ENCODE peak calls at places on chromosomes 6 and 20, in four cellular contexts. A, B, S and X are unnamed samples.

GRCh38 chr6:33211136-33211535 is 2.8 kb downstream of the RING1 start:
- DNase-seq in S (no peak), A (peak), B (no peak), X (no peak)

GRCh38 chr6:42564496-42564890 is 664 bp downstream of the UBR2 start:
- DNase-seq in B (no peak), A (no peak), S (no peak), X (no peak)

GRCh38 chr20:23235173-23236027 is 115.2 kb upstream of the NXT1 start:
- DNase-seq in B (peak), A (peak), S (no peak), X (peak)

GRCh38 chr6:89351632-89352328 is 742 bp downstream of the UBE2J1 start:
- DNase-seq in B (no peak), A (peak), S (no peak), X (no peak)

GRCh38 chr6:112041535-112041934 is 12.4 kb upstream of the CCN6 start:
- DNase-seq in A (no peak), B (no peak), S (no peak), X (no peak)

GRCh38 chr6:42979523-42980177 is 669 bp upstream of the PEX6 start:
- DNase-seq in B (no peak), S (no peak), A (peak), X (peak)

GRCh38 chr20:32244959-32245358 is 32.5 kb upstream of the KIF3B start:
- DNase-seq in B (no peak), S (no peak), A (no peak), X (no peak)

GRCh38 chr6:73665686-73666319 is 12.0 kb upstream of the SLC17A5 start:
- DNase-seq in B (no peak), A (no peak), S (no peak), X (no peak)

GRCh38 chr6:146545608-146546007 is 2.0 kb downstream of the RAB32 start:
- DNase-seq in A (no peak), S (no peak), B (no peak), X (no peak)

GRCh38 chr6:73969982-73970960 is 274.3 kb downstream of the CD109 start:
- DNase-seq in B (peak), A (peak), S (no peak), X (peak)

GRCh38 chr6:90273863-90274262 is 22.8 kb downstream of the BACH2 start:
- DNase-seq in A (no peak), S (no peak), B (no peak), X (no peak)

GRCh38 chr6:37103169-37104039 is 66.5 kb upstream of the PIM1 start:
- DNase-seq in S (no peak), B (peak), A (peak), X (peak)

GRCh38 chr6:28553986-28554881 is 28.6 kb downstream of the GPX5 start:
- DNase-seq in A (no peak), B (peak), S (no peak), X (no peak)

GRCh38 chr6:121647905-121648304 is 212.5 kb downstream of the GJA1 start:
- DNase-seq in B (no peak), A (no peak), S (no peak), X (no peak)

GRCh38 chr6:150928882-150929281 is 63.4 kb downstream of the MTHFD1L start:
- DNase-seq in B (no peak), A (no peak), S (no peak), X (no peak)

GRCh38 chr6:43951063-43951755 is 176.0 kb downstream of the MRPL14 start:
- DNase-seq in A (peak), B (peak), S (no peak), X (no peak)

GRCh38 chr20:58701431-58702160 is 9.0 kb downstream of the NPEPL1 start:
- DNase-seq in A (no peak), B (no peak), S (no peak), X (no peak)

GRCh38 chr6:146990821-146991798 is 213.1 kb upstream of the STXBP5 start:
- DNase-seq in S (no peak), B (peak), A (no peak), X (peak)

GRCh38 chr20:46651091-46651962 is at the start of gene SLC13A3:
- DNase-seq in A (peak), B (no peak), S (no peak), X (no peak)

GRCh38 chr6:91697010-91697694 is 1110.3 kb upstream of the MAP3K7 start:
- DNase-seq in A (no peak), B (no peak), S (no peak), X (no peak)

GRCh38 chr6:5726976-5727718 is 279.6 kb downstream of the NRN1 start:
- DNase-seq in A (no peak), B (no peak), S (no peak), X (no peak)

GRCh38 chr20:39190666-39191570 is 228.8 kb downstream of the DHX35 start:
- DNase-seq in B (no peak), S (no peak), A (no peak), X (peak)

GRCh38 chr6:107419747-107420146 is 39.6 kb downstream of the PDSS2 start:
- DNase-seq in S (no peak), A (no peak), B (no peak), X (no peak)

GRCh38 chr20:51027396-51027795 is 4.5 kb upstream of the KCNG1 start:
- DNase-seq in B (no peak), S (no peak), A (no peak), X (no peak)

GRCh38 chr6:93721386-93722048 is 302.2 kb upstream of the EPHA7 start:
- DNase-seq in S (no peak), B (no peak), A (no peak), X (peak)

GRCh38 chr20:58503668-58504067 is 11.5 kb downstream of the APCDD1L start:
- DNase-seq in B (no peak), A (no peak), S (no peak), X (no peak)

GRCh38 chr6:47478233-47479155 is 905 bp downstream of the CD2AP start:
- DNase-seq in A (no peak), S (no peak), B (no peak), X (peak)

GRCh38 chr6:4348462-4349112 is 213.2 kb upstream of the ECI2 start:
- DNase-seq in S (peak), B (no peak), A (no peak), X (no peak)
- TF ChIP-seq EP300 in S (no peak), B (no peak), A (no peak), X (no peak)

DNA sequence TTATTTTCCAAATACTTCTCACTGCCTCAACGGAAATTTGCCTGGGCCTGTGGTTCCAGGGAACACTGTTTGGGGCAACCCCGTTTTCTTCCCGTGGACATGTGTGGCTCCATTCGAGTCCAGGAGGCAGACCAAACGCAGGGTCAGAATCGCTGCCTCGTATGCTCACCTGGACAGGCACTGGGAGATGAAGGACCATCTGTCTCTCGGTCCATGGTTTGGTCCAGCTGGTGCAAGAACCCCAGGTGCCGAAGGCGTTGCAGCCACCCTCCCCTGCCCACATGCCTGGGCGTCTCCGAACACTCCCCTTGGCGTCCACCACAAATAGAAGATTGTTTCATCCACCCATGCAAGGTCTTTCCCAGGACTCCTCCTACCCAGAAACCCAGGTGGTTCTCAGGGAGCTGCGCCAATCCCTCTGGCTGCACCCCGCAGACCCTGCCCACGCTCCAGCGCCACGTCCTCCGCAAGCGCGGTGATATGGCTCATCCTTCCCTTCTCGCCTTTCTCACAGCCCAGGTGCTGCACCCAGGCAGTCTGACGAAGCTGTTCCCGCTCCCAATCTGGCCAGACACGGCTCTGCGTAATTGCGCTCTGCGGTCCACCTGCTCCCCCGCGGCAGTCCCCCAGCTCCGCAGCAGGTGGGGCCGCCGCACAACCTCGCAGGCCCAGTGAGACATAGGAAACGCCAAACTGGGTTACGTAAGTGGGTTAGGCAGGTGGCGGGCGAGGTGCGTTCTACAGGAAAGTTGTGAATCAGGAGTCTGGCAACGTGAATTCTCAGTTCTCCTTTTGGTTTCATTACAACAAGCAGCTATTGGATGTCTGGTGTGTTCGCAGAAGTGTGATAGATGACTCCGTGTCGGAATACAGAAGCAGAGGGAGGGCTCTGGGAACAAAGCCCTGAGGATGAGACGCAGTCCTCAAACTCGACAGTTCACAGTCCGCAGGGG is 146.2 kb upstream of the ECI2 start:
- DNase-seq in B (no peak), A (no peak), S (peak), X (no peak)
- H3K4me2 ChIP-seq in B (no peak), A (peak), S (peak), X (peak)

GRCh38 chr6:81750201-81750600 is 2.3 kb downstream of the TENT5A start:
- DNase-seq in S (no peak), B (no peak), A (no peak), X (no peak)
- TF ChIP-seq RCOR1 in S (no peak), B (no peak), A (no peak), X (no peak)

GRCh38 chr20:17960927-17961599 is 7.5 kb downstream of the SNX5 start:
- DNase-seq in B (no peak), A (no peak), S (no peak), X (no peak)
- TF ChIP-seq EP300 in B (no peak), A (no peak), S (no peak), X (no peak)

GRCh38 chr6:160347259-160348208 is 644 bp upstream of the SLC22A3 start:
- DNase-seq in S (no peak), A (peak), B (no peak), X (peak)
- H3K4me2 ChIP-seq in S (no peak), A (no peak), B (no peak), X (peak)

GRCh38 chr20:41344477-41344876 is 3.9 kb downstream of the LPIN3 start:
- DNase-seq in B (no peak), S (no peak), A (peak), X (no peak)

GRCh38 chr20:41348430-41349172 is 8.0 kb downstream of the LPIN3 start:
- DNase-seq in B (no peak), A (no peak), S (no peak), X (no peak)

GRCh38 chr20:41347523-41348429 is 7.2 kb downstream of the LPIN3 start:
- DNase-seq in B (no peak), A (no peak), S (no peak), X (no peak)

GRCh38 chr20:41344938-41345728 is 4.5 kb downstream of the LPIN3 start:
- DNase-seq in A (no peak), S (no peak), B (no peak), X (no peak)

GRCh38 chr20:41345729-41346067 is 5.1 kb downstream of the LPIN3 start:
- DNase-seq in A (no peak), B (no peak), S (no peak), X (no peak)
- TF ChIP-seq RCOR1 in A (no peak), B (no peak), S (no peak), X (no peak)

DNA sequence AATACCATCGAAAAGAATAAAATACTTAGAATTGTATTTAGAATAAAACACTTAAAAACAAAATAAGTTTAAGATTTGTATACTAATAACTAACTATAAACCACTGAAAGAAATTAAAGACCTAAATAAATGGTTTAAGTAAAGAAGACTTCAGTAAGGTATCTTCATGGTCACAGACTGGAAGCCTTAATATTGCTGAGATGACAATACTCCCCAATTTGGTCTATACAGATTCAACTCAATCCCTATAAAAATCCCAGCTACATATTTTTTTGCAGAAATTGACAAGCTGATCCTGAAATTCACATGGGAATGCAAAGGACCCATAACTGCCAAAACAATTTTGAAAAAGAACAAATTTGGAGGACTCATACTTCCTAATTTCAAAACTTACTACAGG is 18.9 kb downstream of the SERINC3 start:
- DNase-seq in S (no peak), A (no peak), B (no peak), X (no peak)
- TF ChIP-seq EP300 in S (no peak), A (no peak), B (no peak), X (no peak)

GRCh38 chr6:35072698-35073055 is 68.5 kb downstream of the TCP11 start:
- DNase-seq in A (no peak), B (no peak), S (no peak), X (no peak)

GRCh38 chr6:35071347-35071994 is 69.7 kb downstream of the TCP11 start:
- DNase-seq in A (no peak), B (no peak), S (no peak), X (no peak)

GRCh38 chr6:35073766-35074471 is 67.2 kb downstream of the TCP11 start:
- DNase-seq in S (no peak), B (no peak), A (no peak), X (no peak)

GRCh38 chr6:35073211-35073610 is 67.9 kb downstream of the TCP11 start:
- DNase-seq in S (no peak), A (no peak), B (no peak), X (no peak)

GRCh38 chr6:35072051-35072697 is 69.0 kb downstream of the TCP11 start:
- DNase-seq in A (no peak), B (no peak), S (no peak), X (no peak)
- H3K4me2 ChIP-seq in A (no peak), B (no peak), S (no peak), X (no peak)

DNA sequence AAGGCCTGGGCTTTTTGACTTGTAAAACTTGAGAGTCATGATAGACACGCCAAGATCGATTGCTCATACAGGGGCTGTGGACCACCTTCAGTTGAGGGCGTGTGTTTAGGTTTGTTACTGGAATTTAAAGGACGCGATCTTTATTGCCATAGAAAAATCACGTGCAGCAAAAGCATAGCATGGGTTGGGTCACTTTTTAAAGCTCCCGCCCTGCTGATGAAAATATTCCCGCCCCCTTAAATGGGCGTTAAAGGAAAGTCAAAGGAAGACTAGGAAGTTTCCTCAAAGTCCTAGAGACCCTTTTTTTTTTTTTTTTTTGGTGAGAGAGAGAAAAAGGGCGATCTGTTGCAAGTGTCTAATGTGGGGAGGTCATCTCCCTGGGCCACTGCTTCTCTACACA is 23.1 kb downstream of the TFAP2A start:
- DNase-seq in S (no peak), B (no peak), A (no peak), X (no peak)
- TF ChIP-seq RCOR1 in S (no peak), B (no peak), A (no peak), X (no peak)